ENCODE peak calls at places on chromosome 12, in four cellular contexts. H is GM12878, V is K562, O is HepG2. W is an unnamed sample.

GRCh38 chr12:125070117-125070516 is 4.9 kb downstream of the AACS start:
- DNase-seq in H (no peak), V (no peak), O (peak; percentile 23), W (no peak)

GRCh38 chr12:42862055-42862454 is 272.5 kb upstream of the PRICKLE1 start:
- DNase-seq in H (no peak), V (no peak), O (no peak), W (no peak)

GRCh38 chr12:119446459-119446858 is 111.9 kb downstream of the CCDC60 start:
- DNase-seq in H (no peak), V (no peak), O (no peak), W (no peak)

GRCh38 chr12:92134638-92135274 is 10.9 kb downstream of the BTG1 start:
- DNase-seq in H (no peak), V (no peak), O (no peak), W (no peak)

GRCh38 chr12:95959107-95959506 is 16.0 kb downstream of the AMDHD1 start:
- DNase-seq in H (no peak), V (no peak), O (peak; percentile 59), W (no peak)

GRCh38 chr12:68855111-68855510 is 47.1 kb downstream of the MDM2 start:
- DNase-seq in H (no peak), V (no peak), O (no peak), W (no peak)

GRCh38 chr12:75981773-75982564 is 49.6 kb downstream of the PHLDA1 start:
- DNase-seq in H (no peak), V (peak; percentile 25), O (no peak), W (no peak)

GRCh38 chr12:60100150-60100549 is 504.3 kb downstream of the SLC16A7 start:
- DNase-seq in H (no peak), V (no peak), O (no peak), W (no peak)

GRCh38 chr12:46304080-46304479 is 35.2 kb upstream of the SLC38A1 start:
- DNase-seq in H (no peak), V (no peak), O (no peak), W (no peak)

GRCh38 chr12:123389560-123390351 is 5.8 kb downstream of the KMT5A start:
- DNase-seq in H (no peak), V (peak; percentile 70), O (peak; percentile 45), W (no peak)

GRCh38 chr12:41636658-41637057 is 448.5 kb downstream of the PDZRN4 start:
- DNase-seq in H (no peak), V (no peak), O (no peak), W (no peak)

GRCh38 chr12:79454338-79454777 is 236.4 kb downstream of the PAWR start:
- DNase-seq in H (no peak), V (no peak), O (peak; percentile 26), W (no peak)

GRCh38 chr12:50326636-50327284 is 43.4 kb upstream of the LIMA1 start:
- DNase-seq in H (no peak), V (no peak), O (peak; percentile 65), W (no peak)

GRCh38 chr12:94336201-94336915 is 123.3 kb downstream of the CEP83 start:
- DNase-seq in H (no peak), V (no peak), O (no peak), W (no peak)

GRCh38 chr12:51661199-51661598 is 70.2 kb downstream of the SCN8A start:
- DNase-seq in H (no peak), V (no peak), O (no peak), W (no peak)

GRCh38 chr12:95480230-95480629 is 6.3 kb downstream of the METAP2 start:
- DNase-seq in H (no peak), V (no peak), O (no peak), W (no peak)

GRCh38 chr12:85057370-85057963 is 21.3 kb downstream of the LRRIQ1 start:
- DNase-seq in H (no peak), V (peak; percentile 10), O (peak; percentile 30), W (peak; percentile 60)

GRCh38 chr12:17097674-17098073 is 491.7 kb upstream of the LMO3 start:
- DNase-seq in H (no peak), V (peak; percentile 4), O (no peak), W (no peak)

GRCh38 chr12:6330192-6330591 is 11.7 kb downstream of the TNFRSF1A start:
- DNase-seq in H (peak; percentile 68), V (no peak), O (no peak), W (no peak)

GRCh38 chr12:111066744-111067437 is 146.5 kb upstream of the MYL2 start:
- DNase-seq in H (no peak), V (peak; percentile 65), O (no peak), W (no peak)

GRCh38 chr12:111067498-111067897 is 147.1 kb upstream of the MYL2 start:
- DNase-seq in H (no peak), V (no peak), O (no peak), W (no peak)

GRCh38 chr12:111064982-111065381 is 144.6 kb upstream of the MYL2 start:
- DNase-seq in H (no peak), V (no peak), O (no peak), W (no peak)

GRCh38 chr12:111069886-111070285 is 149.5 kb upstream of the MYL2 start:
- DNase-seq in H (no peak), V (no peak), O (no peak), W (no peak)

GRCh38 chr12:111068281-111068680 is 147.9 kb upstream of the MYL2 start:
- DNase-seq in H (no peak), V (no peak), O (no peak), W (no peak)
- TF ChIP-seq CHD2 in H (no peak), V (no peak), O (no peak), W (no peak)

GRCh38 chr12:102107970-102108369 is 11.9 kb downstream of the NUP37 start:
- DNase-seq in H (no peak), V (no peak), O (no peak), W (no peak)
- TF ChIP-seq SRF in H (no peak), V (no peak), O (no peak), W (no peak)

GRCh38 chr12:131867891-131868675 is 26.3 kb upstream of the ULK1 start:
- DNase-seq in H (no peak), V (no peak), O (no peak), W (no peak)

GRCh38 chr12:131869871-131870418 is 24.5 kb upstream of the ULK1 start:
- DNase-seq in H (no peak), V (no peak), O (no peak), W (no peak)

GRCh38 chr12:131871677-131872076 is 22.7 kb upstream of the ULK1 start:
- DNase-seq in H (no peak), V (no peak), O (no peak), W (no peak)

GRCh38 chr12:131873293-131873692 is 21.1 kb upstream of the ULK1 start:
- DNase-seq in H (no peak), V (no peak), O (no peak), W (no peak)

GRCh38 chr12:131872154-131873046 is 22.0 kb upstream of the ULK1 start:
- DNase-seq in H (no peak), V (no peak), O (no peak), W (no peak)
- TF ChIP-seq CHD2 in H (no peak), V (no peak), O (no peak), W (no peak)

GRCh38 chr12:10272466-10272865 is 35.2 kb upstream of the KLRD1 start:
- DNase-seq in H (no peak), V (no peak), O (no peak), W (no peak)

GRCh38 chr12:10268037-10268436 is 39.6 kb upstream of the KLRD1 start:
- DNase-seq in H (no peak), V (no peak), O (no peak), W (no peak)
- TF ChIP-seq SRF in H (no peak), V (no peak), O (no peak), W (no peak)

GRCh38 chr12:108374596-108375320 is 35.6 kb upstream of the CMKLR1 start:
- DNase-seq in H (no peak), V (no peak), O (no peak), W (no peak)
- TF ChIP-seq CHD2 in H (no peak), V (no peak), O (no peak), W (no peak)

GRCh38 chr12:114735011-114735410 is 51.0 kb upstream of the TBX3 start:
- DNase-seq in H (no peak), V (no peak), O (no peak), W (no peak)
- TF ChIP-seq SRF in H (no peak), V (no peak), O (no peak), W (no peak)

GRCh38 chr12:56991319-56991906 is 14.9 kb downstream of the ZBTB39 start:
- DNase-seq in H (no peak), V (no peak), O (no peak), W (no peak)
- TF ChIP-seq CHD2 in H (no peak), V (no peak), O (no peak), W (no peak)

GRCh38 chr12:7431993-7432685 is 11.8 kb downstream of the CD163L1 start:
- DNase-seq in H (no peak), V (no peak), O (no peak), W (no peak)
- TF ChIP-seq SRF in H (no peak), V (no peak), O (no peak), W (no peak)

GRCh38 chr12:105256921-105257320 is 20.9 kb upstream of the APPL2 start:
- DNase-seq in H (no peak), V (no peak), O (no peak), W (no peak)

GRCh38 chr12:105256011-105256410 is 20.0 kb upstream of the APPL2 start:
- DNase-seq in H (no peak), V (no peak), O (no peak), W (no peak)

GRCh38 chr12:105253882-105254513 is 18.0 kb upstream of the APPL2 start:
- DNase-seq in H (no peak), V (peak; percentile 18), O (peak; percentile 23), W (no peak)

GRCh38 chr12:105259226-105259625 is 23.3 kb upstream of the APPL2 start:
- DNase-seq in H (no peak), V (no peak), O (no peak), W (no peak)

GRCh38 chr12:105257321-105257728 is 21.4 kb upstream of the APPL2 start:
- DNase-seq in H (no peak), V (no peak), O (no peak), W (no peak)
- TF ChIP-seq CHD2 in H (no peak), V (no peak), O (no peak), W (no peak)

W was measured in H1.